ENCODE peak calls at places on chromosomes 13 and 19, in nine cellular contexts. One of them, this sample, is unnamed.

GRCh38 chr13:100646030-100646673 is 28.4 kb downstream of the TMTC4 start:
- DNase-seq in stomach: peak; percentile 36
- DNase-seq in dorsolateral prefrontal cortex: peak; percentile 81
- DNase-seq in pancreas: no peak
- DNase-seq in heart left ventricle: no peak
- DNase-seq in cardiac muscle cell: peak; percentile 27
- DNase-seq in DND-41: no peak
- DNase-seq in RWPE1: peak; percentile 2
- DNase-seq in neural progenitor cell: peak; percentile 59
- DNase-seq in this sample: no peak

GRCh38 chr19:19134687-19135158 is 3.6 kb downstream of the TMEM161A start:
- DNase-seq in stomach: peak; percentile 55
- DNase-seq in dorsolateral prefrontal cortex: no peak
- DNase-seq in pancreas: peak; percentile 73
- DNase-seq in heart left ventricle: peak; percentile 83
- DNase-seq in cardiac muscle cell: peak; percentile 98
- DNase-seq in DND-41: peak; percentile 30
- DNase-seq in RWPE1: no peak
- DNase-seq in neural progenitor cell: peak; percentile 55
- DNase-seq in this sample: peak; percentile 67

GRCh38 chr19:52010674-52011073 is 2.7 kb upstream of the ZNF615 start:
- DNase-seq in stomach: no peak
- DNase-seq in dorsolateral prefrontal cortex: no peak
- DNase-seq in pancreas: no peak
- DNase-seq in heart left ventricle: no peak
- DNase-seq in cardiac muscle cell: no peak
- DNase-seq in DND-41: no peak
- DNase-seq in RWPE1: no peak
- DNase-seq in neural progenitor cell: no peak
- DNase-seq in this sample: no peak

GRCh38 chr19:51726049-51726448 is 2.3 kb upstream of the HAS1 start:
- DNase-seq in stomach: no peak
- DNase-seq in dorsolateral prefrontal cortex: peak; percentile 85
- DNase-seq in pancreas: peak; percentile 45
- DNase-seq in heart left ventricle: peak; percentile 32
- DNase-seq in cardiac muscle cell: no peak
- DNase-seq in DND-41: no peak
- DNase-seq in RWPE1: peak; percentile 94
- DNase-seq in neural progenitor cell: no peak
- DNase-seq in this sample: no peak

GRCh38 chr13:29589234-29589633 is 6.3 kb downstream of the SLC7A1 start:
- DNase-seq in stomach: no peak
- DNase-seq in dorsolateral prefrontal cortex: no peak
- DNase-seq in pancreas: no peak
- DNase-seq in heart left ventricle: peak; percentile 37
- DNase-seq in cardiac muscle cell: no peak
- DNase-seq in DND-41: no peak
- DNase-seq in RWPE1: no peak
- DNase-seq in neural progenitor cell: peak; percentile 53
- DNase-seq in this sample: no peak

GRCh38 chr13:50513528-50513863 is 330.0 kb downstream of the DLEU7 start:
- DNase-seq in stomach: no peak
- DNase-seq in dorsolateral prefrontal cortex: no peak
- DNase-seq in pancreas: no peak
- DNase-seq in heart left ventricle: no peak
- DNase-seq in cardiac muscle cell: no peak
- DNase-seq in DND-41: peak; percentile 32
- DNase-seq in RWPE1: no peak
- DNase-seq in neural progenitor cell: no peak
- DNase-seq in this sample: no peak

GRCh38 chr19:31023038-31023437 is 326.2 kb downstream of the TSHZ3 start:
- DNase-seq in stomach: no peak
- DNase-seq in dorsolateral prefrontal cortex: no peak
- DNase-seq in pancreas: no peak
- DNase-seq in heart left ventricle: no peak
- DNase-seq in cardiac muscle cell: no peak
- DNase-seq in DND-41: no peak
- DNase-seq in RWPE1: no peak
- DNase-seq in neural progenitor cell: no peak
- DNase-seq in this sample: no peak

GRCh38 chr13:58452123-58452623 is 820.6 kb downstream of the PCDH17 start:
- DNase-seq in stomach: no peak
- DNase-seq in dorsolateral prefrontal cortex: no peak
- DNase-seq in pancreas: no peak
- DNase-seq in heart left ventricle: no peak
- DNase-seq in cardiac muscle cell: no peak
- DNase-seq in DND-41: no peak
- DNase-seq in RWPE1: no peak
- DNase-seq in neural progenitor cell: no peak
- DNase-seq in this sample: no peak

GRCh38 chr13:100154835-100155463 is 66.1 kb downstream of the PCCA start:
- DNase-seq in stomach: no peak
- DNase-seq in dorsolateral prefrontal cortex: no peak
- DNase-seq in pancreas: no peak
- DNase-seq in heart left ventricle: no peak
- DNase-seq in cardiac muscle cell: no peak
- DNase-seq in DND-41: peak; percentile 7
- DNase-seq in RWPE1: no peak
- DNase-seq in neural progenitor cell: peak; percentile 22
- DNase-seq in this sample: no peak

GRCh38 chr19:12833747-12834417 is 497 bp downstream of the RTBDN start:
- DNase-seq in stomach: peak; percentile 28
- DNase-seq in dorsolateral prefrontal cortex: peak; percentile 67
- DNase-seq in pancreas: peak; percentile 76
- DNase-seq in heart left ventricle: no peak
- DNase-seq in cardiac muscle cell: peak; percentile 73
- DNase-seq in DND-41: peak; percentile 73
- DNase-seq in RWPE1: peak; percentile 50
- DNase-seq in neural progenitor cell: peak; percentile 81
- DNase-seq in this sample: no peak

GRCh38 chr13:33228645-33229445 is 56.7 kb downstream of the STARD13 start:
- DNase-seq in stomach: no peak
- DNase-seq in dorsolateral prefrontal cortex: no peak
- DNase-seq in pancreas: no peak
- DNase-seq in heart left ventricle: no peak
- DNase-seq in cardiac muscle cell: peak; percentile 56
- DNase-seq in DND-41: no peak
- DNase-seq in RWPE1: peak; percentile 48
- DNase-seq in neural progenitor cell: peak; percentile 51
- DNase-seq in this sample: no peak

GRCh38 chr19:35959040-35959967 is 23.1 kb downstream of the LRFN3 start:
- DNase-seq in stomach: peak; percentile 60
- DNase-seq in dorsolateral prefrontal cortex: peak; percentile 81
- DNase-seq in pancreas: peak; percentile 70
- DNase-seq in heart left ventricle: peak; percentile 51
- DNase-seq in cardiac muscle cell: no peak
- DNase-seq in DND-41: no peak
- DNase-seq in RWPE1: no peak
- DNase-seq in neural progenitor cell: peak; percentile 58
- DNase-seq in this sample: peak; percentile 83

GRCh38 chr13:40613192-40613818 is 53.1 kb downstream of the FOXO1 start:
- DNase-seq in stomach: peak; percentile 56
- DNase-seq in dorsolateral prefrontal cortex: no peak
- DNase-seq in pancreas: no peak
- DNase-seq in heart left ventricle: peak; percentile 50
- DNase-seq in cardiac muscle cell: peak; percentile 15
- DNase-seq in DND-41: no peak
- DNase-seq in RWPE1: no peak
- DNase-seq in neural progenitor cell: no peak
- DNase-seq in this sample: no peak

GRCh38 chr19:30450101-30450500 is 77.9 kb downstream of the ZNF536 start:
- DNase-seq in stomach: no peak
- DNase-seq in dorsolateral prefrontal cortex: peak; percentile 62
- DNase-seq in pancreas: no peak
- DNase-seq in heart left ventricle: peak; percentile 66
- DNase-seq in cardiac muscle cell: peak; percentile 2
- DNase-seq in DND-41: peak; percentile 54
- DNase-seq in RWPE1: no peak
- DNase-seq in neural progenitor cell: peak; percentile 71
- DNase-seq in this sample: no peak

GRCh38 chr13:47650221-47650620 is 350.9 kb downstream of the SUCLA2 start:
- DNase-seq in stomach: no peak
- DNase-seq in dorsolateral prefrontal cortex: no peak
- DNase-seq in pancreas: no peak
- DNase-seq in heart left ventricle: no peak
- DNase-seq in cardiac muscle cell: no peak
- DNase-seq in DND-41: no peak
- DNase-seq in RWPE1: no peak
- DNase-seq in neural progenitor cell: no peak
- DNase-seq in this sample: no peak

GRCh38 chr13:44219808-44220544 is 153.6 kb upstream of the SERP2 start:
- DNase-seq in stomach: no peak
- DNase-seq in dorsolateral prefrontal cortex: no peak
- DNase-seq in pancreas: no peak
- DNase-seq in heart left ventricle: no peak
- DNase-seq in cardiac muscle cell: no peak
- DNase-seq in DND-41: no peak
- DNase-seq in RWPE1: peak; percentile 25
- DNase-seq in neural progenitor cell: no peak
- DNase-seq in this sample: no peak

GRCh38 chr19:18418034-18418724 is 1.0 kb upstream of the SSBP4 start:
- DNase-seq in stomach: no peak
- DNase-seq in dorsolateral prefrontal cortex: no peak
- DNase-seq in pancreas: peak; percentile 85
- DNase-seq in heart left ventricle: no peak
- DNase-seq in cardiac muscle cell: no peak
- DNase-seq in DND-41: no peak
- DNase-seq in RWPE1: no peak
- DNase-seq in neural progenitor cell: no peak
- DNase-seq in this sample: peak; percentile 81

GRCh38 chr13:49997935-49998334 is 1.1 kb downstream of the TRIM13 start:
- DNase-seq in stomach: no peak
- DNase-seq in dorsolateral prefrontal cortex: no peak
- DNase-seq in pancreas: no peak
- DNase-seq in heart left ventricle: no peak
- DNase-seq in cardiac muscle cell: no peak
- DNase-seq in DND-41: no peak
- DNase-seq in RWPE1: no peak
- DNase-seq in neural progenitor cell: no peak
- DNase-seq in this sample: no peak

GRCh38 chr13:108496364-108497215 is 132.8 kb upstream of the MYO16 start:
- DNase-seq in stomach: no peak
- DNase-seq in dorsolateral prefrontal cortex: no peak
- DNase-seq in pancreas: no peak
- DNase-seq in heart left ventricle: no peak
- DNase-seq in cardiac muscle cell: peak; percentile 23
- DNase-seq in DND-41: no peak
- DNase-seq in RWPE1: no peak
- DNase-seq in neural progenitor cell: peak; percentile 47
- DNase-seq in this sample: no peak

GRCh38 chr13:79434578-79434977 is 28.5 kb upstream of the RBM26 start:
- DNase-seq in stomach: no peak
- DNase-seq in dorsolateral prefrontal cortex: no peak
- DNase-seq in pancreas: no peak
- DNase-seq in heart left ventricle: no peak
- DNase-seq in cardiac muscle cell: no peak
- DNase-seq in DND-41: no peak
- DNase-seq in RWPE1: no peak
- DNase-seq in neural progenitor cell: no peak
- DNase-seq in this sample: no peak

GRCh38 chr13:39451860-39452301 is 151.1 kb downstream of the LHFPL6 start:
- DNase-seq in stomach: no peak
- DNase-seq in dorsolateral prefrontal cortex: no peak
- DNase-seq in pancreas: no peak
- DNase-seq in heart left ventricle: peak; percentile 49
- DNase-seq in cardiac muscle cell: peak; percentile 27
- DNase-seq in DND-41: no peak
- DNase-seq in RWPE1: no peak
- DNase-seq in neural progenitor cell: no peak
- DNase-seq in this sample: no peak

GRCh38 chr13:74889321-74889720 is 592.6 kb downstream of the TBC1D4 start:
- DNase-seq in stomach: no peak
- DNase-seq in dorsolateral prefrontal cortex: no peak
- DNase-seq in pancreas: no peak
- DNase-seq in heart left ventricle: no peak
- DNase-seq in cardiac muscle cell: no peak
- DNase-seq in DND-41: no peak
- DNase-seq in RWPE1: peak; percentile 36
- DNase-seq in neural progenitor cell: no peak
- DNase-seq in this sample: no peak

GRCh38 chr13:52454459-52454824 is 836 bp upstream of the CKAP2 start:
- DNase-seq in stomach: no peak
- DNase-seq in dorsolateral prefrontal cortex: no peak
- DNase-seq in pancreas: no peak
- DNase-seq in heart left ventricle: no peak
- DNase-seq in cardiac muscle cell: peak; percentile 10
- DNase-seq in DND-41: peak; percentile 36
- DNase-seq in RWPE1: peak; percentile 44
- DNase-seq in neural progenitor cell: peak; percentile 32
- DNase-seq in this sample: no peak

GRCh38 chr19:34261335-34262109 is 7.2 kb downstream of the GARRE1 start:
- DNase-seq in stomach: no peak
- DNase-seq in dorsolateral prefrontal cortex: no peak
- DNase-seq in pancreas: no peak
- DNase-seq in heart left ventricle: no peak
- DNase-seq in cardiac muscle cell: peak; percentile 25
- DNase-seq in DND-41: no peak
- DNase-seq in RWPE1: no peak
- DNase-seq in neural progenitor cell: no peak
- DNase-seq in this sample: no peak
- TF ChIP-seq CTCF in stomach: no peak
- TF ChIP-seq CTCF in dorsolateral prefrontal cortex: no peak
- TF ChIP-seq CTCF in pancreas: no peak
- TF ChIP-seq CTCF in heart left ventricle: no peak
- TF ChIP-seq CTCF in cardiac muscle cell: no peak
- TF ChIP-seq CTCF in DND-41: no peak
- TF ChIP-seq CTCF in RWPE1: no peak
- TF ChIP-seq CTCF in neural progenitor cell: no peak
- TF ChIP-seq CTCF in this sample: no peak

GRCh38 chr19:49875177-49875576 is 2.0 kb downstream of the AKT1S1 start:
- DNase-seq in stomach: no peak
- DNase-seq in dorsolateral prefrontal cortex: no peak
- DNase-seq in pancreas: no peak
- DNase-seq in heart left ventricle: no peak
- DNase-seq in cardiac muscle cell: no peak
- DNase-seq in DND-41: no peak
- DNase-seq in RWPE1: no peak
- DNase-seq in neural progenitor cell: no peak
- DNase-seq in this sample: no peak
- H3K27ac ChIP-seq in stomach: peak overlapping the region; percentile 98
- H3K27ac ChIP-seq in dorsolateral prefrontal cortex: no peak overlapping the region
- H3K27ac ChIP-seq in pancreas: no peak overlapping the region
- H3K27ac ChIP-seq in heart left ventricle: no peak overlapping the region
- H3K27ac ChIP-seq in cardiac muscle cell: peak overlapping the region; percentile 99
- H3K27ac ChIP-seq in DND-41: peak overlapping the region; percentile 99
- H3K27ac ChIP-seq in RWPE1: peak overlapping the region; percentile 96
- H3K27ac ChIP-seq in neural progenitor cell: no peak overlapping the region
- H3K27ac ChIP-seq in this sample: peak overlapping the region; percentile 99

GRCh38 chr19:7326105-7326877 is 22.4 kb upstream of the ARHGEF18 start:
- DNase-seq in stomach: no peak
- DNase-seq in dorsolateral prefrontal cortex: no peak
- DNase-seq in pancreas: no peak
- DNase-seq in heart left ventricle: no peak
- DNase-seq in cardiac muscle cell: no peak
- DNase-seq in DND-41: peak; percentile 44
- DNase-seq in RWPE1: no peak
- DNase-seq in neural progenitor cell: peak; percentile 38
- DNase-seq in this sample: no peak
- TF ChIP-seq CTCF in stomach: no peak
- TF ChIP-seq CTCF in dorsolateral prefrontal cortex: no peak
- TF ChIP-seq CTCF in pancreas: no peak
- TF ChIP-seq CTCF in heart left ventricle: no peak
- TF ChIP-seq CTCF in cardiac muscle cell: peak; percentile 35
- TF ChIP-seq CTCF in DND-41: peak; percentile 68
- TF ChIP-seq CTCF in RWPE1: peak; percentile 36
- TF ChIP-seq CTCF in neural progenitor cell: peak; percentile 53
- TF ChIP-seq CTCF in this sample: peak; percentile 38

GRCh38 chr13:99087954-99088491 is 110.2 kb upstream of the DOCK9 start:
- DNase-seq in stomach: no peak
- DNase-seq in dorsolateral prefrontal cortex: no peak
- DNase-seq in pancreas: peak; percentile 62
- DNase-seq in heart left ventricle: no peak
- DNase-seq in cardiac muscle cell: peak; percentile 62
- DNase-seq in DND-41: peak; percentile 38
- DNase-seq in RWPE1: no peak
- DNase-seq in neural progenitor cell: peak; percentile 37
- DNase-seq in this sample: no peak
- H3K27ac ChIP-seq in stomach: peak overlapping the region; percentile 95
- H3K27ac ChIP-seq in dorsolateral prefrontal cortex: peak overlapping the region; percentile 99
- H3K27ac ChIP-seq in pancreas: peak overlapping the region; percentile 91
- H3K27ac ChIP-seq in heart left ventricle: peak overlapping the region; percentile 78
- H3K27ac ChIP-seq in cardiac muscle cell: peak overlapping the region; percentile 63
- H3K27ac ChIP-seq in DND-41: peak overlapping the region; percentile 87
- H3K27ac ChIP-seq in RWPE1: peak overlapping the region; percentile 94
- H3K27ac ChIP-seq in neural progenitor cell: no peak overlapping the region
- H3K27ac ChIP-seq in this sample: peak overlapping the region; percentile 93